ENCODE peak calls at places on chromosomes 7 and 10, in ten cellular contexts. One of them, this sample, is unnamed.

GRCh38 chr10:74610299-74610698 is 216.1 kb upstream of the KAT6B start:
- DNase-seq in prostate gland: no peak
- DNase-seq in activated naive CD4-positive, alpha-beta T cell treated with anti-CD3 and anti-CD28 coated beads, Interleukin-2, amount 10 ng/mL, durations not matched to agents 7 days and 5 days: no peak
- DNase-seq in CD4-positive, alpha-beta memory T cell: no peak
- DNase-seq in SK-N-DZ: no peak
- DNase-seq in stimulated activated CD8-positive, alpha-beta memory T cell treated with anti-CD3 and anti-CD28 coated beads, Interleukin-4, amount 100 ng/mL, for 1 hour: no peak
- DNase-seq in nephron progenitor cell: no peak
- DNase-seq in vagina: no peak
- DNase-seq in stimulated activated effector memory CD8-positive, alpha-beta T cell treated with anti-CD3 and anti-CD28 coated beads, Interleukin-12 subunit alpha, Interleukin-12 subunit beta, amount 100 ng/mL, for 72 hours: no peak
- DNase-seq in fibroblast of pulmonary artery: no peak
- DNase-seq in this sample: no peak

GRCh38 chr10:71089162-71089561 is 123.2 kb upstream of the UNC5B start:
- DNase-seq in SK-N-DZ: no peak
- DNase-seq in fibroblast of pulmonary artery: no peak
- DNase-seq in activated naive CD4-positive, alpha-beta T cell treated with anti-CD3 and anti-CD28 coated beads, Interleukin-2, amount 10 ng/mL, durations not matched to agents 7 days and 5 days: no peak
- DNase-seq in nephron progenitor cell: no peak
- DNase-seq in CD4-positive, alpha-beta memory T cell: no peak
- DNase-seq in stimulated activated effector memory CD8-positive, alpha-beta T cell treated with anti-CD3 and anti-CD28 coated beads, Interleukin-12 subunit alpha, Interleukin-12 subunit beta, amount 100 ng/mL, for 72 hours: no peak
- DNase-seq in prostate gland: peak
- DNase-seq in stimulated activated CD8-positive, alpha-beta memory T cell treated with anti-CD3 and anti-CD28 coated beads, Interleukin-4, amount 100 ng/mL, for 1 hour: no peak
- DNase-seq in vagina: peak
- DNase-seq in this sample: no peak

GRCh38 chr7:93245525-93246432 is 13.6 kb downstream of the VPS50 start:
- DNase-seq in CD4-positive, alpha-beta memory T cell: peak
- DNase-seq in SK-N-DZ: peak
- DNase-seq in fibroblast of pulmonary artery: peak
- DNase-seq in activated naive CD4-positive, alpha-beta T cell treated with anti-CD3 and anti-CD28 coated beads, Interleukin-2, amount 10 ng/mL, durations not matched to agents 7 days and 5 days: no peak
- DNase-seq in prostate gland: no peak
- DNase-seq in stimulated activated effector memory CD8-positive, alpha-beta T cell treated with anti-CD3 and anti-CD28 coated beads, Interleukin-12 subunit alpha, Interleukin-12 subunit beta, amount 100 ng/mL, for 72 hours: no peak
- DNase-seq in nephron progenitor cell: no peak
- DNase-seq in vagina: no peak
- DNase-seq in stimulated activated CD8-positive, alpha-beta memory T cell treated with anti-CD3 and anti-CD28 coated beads, Interleukin-4, amount 100 ng/mL, for 1 hour: no peak
- DNase-seq in this sample: peak

GRCh38 chr10:15046626-15047025 is 2.9 kb downstream of the OLAH start:
- DNase-seq in vagina: no peak
- DNase-seq in SK-N-DZ: no peak
- DNase-seq in activated naive CD4-positive, alpha-beta T cell treated with anti-CD3 and anti-CD28 coated beads, Interleukin-2, amount 10 ng/mL, durations not matched to agents 7 days and 5 days: no peak
- DNase-seq in stimulated activated CD8-positive, alpha-beta memory T cell treated with anti-CD3 and anti-CD28 coated beads, Interleukin-4, amount 100 ng/mL, for 1 hour: no peak
- DNase-seq in prostate gland: no peak
- DNase-seq in nephron progenitor cell: no peak
- DNase-seq in stimulated activated effector memory CD8-positive, alpha-beta T cell treated with anti-CD3 and anti-CD28 coated beads, Interleukin-12 subunit alpha, Interleukin-12 subunit beta, amount 100 ng/mL, for 72 hours: no peak
- DNase-seq in fibroblast of pulmonary artery: peak
- DNase-seq in CD4-positive, alpha-beta memory T cell: no peak
- DNase-seq in this sample: no peak

GRCh38 chr7:102891693-102892261 is 21.0 kb upstream of the LRRC17 start:
- DNase-seq in stimulated activated effector memory CD8-positive, alpha-beta T cell treated with anti-CD3 and anti-CD28 coated beads, Interleukin-12 subunit alpha, Interleukin-12 subunit beta, amount 100 ng/mL, for 72 hours: no peak
- DNase-seq in activated naive CD4-positive, alpha-beta T cell treated with anti-CD3 and anti-CD28 coated beads, Interleukin-2, amount 10 ng/mL, durations not matched to agents 7 days and 5 days: no peak
- DNase-seq in prostate gland: peak
- DNase-seq in SK-N-DZ: no peak
- DNase-seq in nephron progenitor cell: no peak
- DNase-seq in CD4-positive, alpha-beta memory T cell: no peak
- DNase-seq in vagina: no peak
- DNase-seq in fibroblast of pulmonary artery: peak
- DNase-seq in stimulated activated CD8-positive, alpha-beta memory T cell treated with anti-CD3 and anti-CD28 coated beads, Interleukin-4, amount 100 ng/mL, for 1 hour: no peak
- DNase-seq in this sample: peak

GRCh38 chr10:32408690-32409089 is 37.2 kb upstream of the CCDC7 start:
- DNase-seq in fibroblast of pulmonary artery: no peak
- DNase-seq in nephron progenitor cell: no peak
- DNase-seq in CD4-positive, alpha-beta memory T cell: no peak
- DNase-seq in vagina: no peak
- DNase-seq in prostate gland: no peak
- DNase-seq in stimulated activated CD8-positive, alpha-beta memory T cell treated with anti-CD3 and anti-CD28 coated beads, Interleukin-4, amount 100 ng/mL, for 1 hour: no peak
- DNase-seq in activated naive CD4-positive, alpha-beta T cell treated with anti-CD3 and anti-CD28 coated beads, Interleukin-2, amount 10 ng/mL, durations not matched to agents 7 days and 5 days: no peak
- DNase-seq in stimulated activated effector memory CD8-positive, alpha-beta T cell treated with anti-CD3 and anti-CD28 coated beads, Interleukin-12 subunit alpha, Interleukin-12 subunit beta, amount 100 ng/mL, for 72 hours: no peak
- DNase-seq in SK-N-DZ: no peak
- DNase-seq in this sample: no peak

GRCh38 chr10:101495324-101495925 is 92.6 kb downstream of the POLL start:
- DNase-seq in stimulated activated effector memory CD8-positive, alpha-beta T cell treated with anti-CD3 and anti-CD28 coated beads, Interleukin-12 subunit alpha, Interleukin-12 subunit beta, amount 100 ng/mL, for 72 hours: no peak
- DNase-seq in stimulated activated CD8-positive, alpha-beta memory T cell treated with anti-CD3 and anti-CD28 coated beads, Interleukin-4, amount 100 ng/mL, for 1 hour: no peak
- DNase-seq in prostate gland: no peak
- DNase-seq in SK-N-DZ: peak
- DNase-seq in fibroblast of pulmonary artery: peak
- DNase-seq in nephron progenitor cell: no peak
- DNase-seq in activated naive CD4-positive, alpha-beta T cell treated with anti-CD3 and anti-CD28 coated beads, Interleukin-2, amount 10 ng/mL, durations not matched to agents 7 days and 5 days: no peak
- DNase-seq in CD4-positive, alpha-beta memory T cell: no peak
- DNase-seq in vagina: no peak
- DNase-seq in this sample: peak

GRCh38 chr7:105304040-105304895 is 84.5 kb downstream of the SRPK2 start:
- DNase-seq in stimulated activated CD8-positive, alpha-beta memory T cell treated with anti-CD3 and anti-CD28 coated beads, Interleukin-4, amount 100 ng/mL, for 1 hour: no peak
- DNase-seq in nephron progenitor cell: no peak
- DNase-seq in stimulated activated effector memory CD8-positive, alpha-beta T cell treated with anti-CD3 and anti-CD28 coated beads, Interleukin-12 subunit alpha, Interleukin-12 subunit beta, amount 100 ng/mL, for 72 hours: no peak
- DNase-seq in fibroblast of pulmonary artery: peak
- DNase-seq in prostate gland: peak
- DNase-seq in activated naive CD4-positive, alpha-beta T cell treated with anti-CD3 and anti-CD28 coated beads, Interleukin-2, amount 10 ng/mL, durations not matched to agents 7 days and 5 days: no peak
- DNase-seq in CD4-positive, alpha-beta memory T cell: no peak
- DNase-seq in vagina: no peak
- DNase-seq in SK-N-DZ: no peak
- DNase-seq in this sample: peak

GRCh38 chr10:63862860-63863259 is 341.7 kb downstream of the REEP3 start:
- DNase-seq in activated naive CD4-positive, alpha-beta T cell treated with anti-CD3 and anti-CD28 coated beads, Interleukin-2, amount 10 ng/mL, durations not matched to agents 7 days and 5 days: no peak
- DNase-seq in stimulated activated effector memory CD8-positive, alpha-beta T cell treated with anti-CD3 and anti-CD28 coated beads, Interleukin-12 subunit alpha, Interleukin-12 subunit beta, amount 100 ng/mL, for 72 hours: no peak
- DNase-seq in CD4-positive, alpha-beta memory T cell: no peak
- DNase-seq in fibroblast of pulmonary artery: no peak
- DNase-seq in prostate gland: no peak
- DNase-seq in nephron progenitor cell: no peak
- DNase-seq in SK-N-DZ: no peak
- DNase-seq in stimulated activated CD8-positive, alpha-beta memory T cell treated with anti-CD3 and anti-CD28 coated beads, Interleukin-4, amount 100 ng/mL, for 1 hour: no peak
- DNase-seq in vagina: no peak
- DNase-seq in this sample: no peak

GRCh38 chr7:1236132-1236655 is 3.5 kb downstream of the UNCX start:
- DNase-seq in activated naive CD4-positive, alpha-beta T cell treated with anti-CD3 and anti-CD28 coated beads, Interleukin-2, amount 10 ng/mL, durations not matched to agents 7 days and 5 days: no peak
- DNase-seq in stimulated activated effector memory CD8-positive, alpha-beta T cell treated with anti-CD3 and anti-CD28 coated beads, Interleukin-12 subunit alpha, Interleukin-12 subunit beta, amount 100 ng/mL, for 72 hours: no peak
- DNase-seq in fibroblast of pulmonary artery: no peak
- DNase-seq in nephron progenitor cell: peak
- DNase-seq in CD4-positive, alpha-beta memory T cell: no peak
- DNase-seq in SK-N-DZ: no peak
- DNase-seq in stimulated activated CD8-positive, alpha-beta memory T cell treated with anti-CD3 and anti-CD28 coated beads, Interleukin-4, amount 100 ng/mL, for 1 hour: no peak
- DNase-seq in vagina: no peak
- DNase-seq in prostate gland: no peak
- DNase-seq in this sample: no peak

GRCh38 chr7:143384741-143385631 is 3.8 kb downstream of the ZYX start:
- DNase-seq in CD4-positive, alpha-beta memory T cell: no peak
- DNase-seq in stimulated activated CD8-positive, alpha-beta memory T cell treated with anti-CD3 and anti-CD28 coated beads, Interleukin-4, amount 100 ng/mL, for 1 hour: no peak
- DNase-seq in stimulated activated effector memory CD8-positive, alpha-beta T cell treated with anti-CD3 and anti-CD28 coated beads, Interleukin-12 subunit alpha, Interleukin-12 subunit beta, amount 100 ng/mL, for 72 hours: no peak
- DNase-seq in SK-N-DZ: no peak
- DNase-seq in prostate gland: no peak
- DNase-seq in activated naive CD4-positive, alpha-beta T cell treated with anti-CD3 and anti-CD28 coated beads, Interleukin-2, amount 10 ng/mL, durations not matched to agents 7 days and 5 days: no peak
- DNase-seq in fibroblast of pulmonary artery: peak
- DNase-seq in vagina: no peak
- DNase-seq in nephron progenitor cell: no peak
- DNase-seq in this sample: no peak

GRCh38 chr7:154912921-154913644 is 89.8 kb downstream of the PAXIP1 start:
- DNase-seq in stimulated activated CD8-positive, alpha-beta memory T cell treated with anti-CD3 and anti-CD28 coated beads, Interleukin-4, amount 100 ng/mL, for 1 hour: no peak
- DNase-seq in prostate gland: no peak
- DNase-seq in nephron progenitor cell: no peak
- DNase-seq in stimulated activated effector memory CD8-positive, alpha-beta T cell treated with anti-CD3 and anti-CD28 coated beads, Interleukin-12 subunit alpha, Interleukin-12 subunit beta, amount 100 ng/mL, for 72 hours: no peak
- DNase-seq in SK-N-DZ: no peak
- DNase-seq in activated naive CD4-positive, alpha-beta T cell treated with anti-CD3 and anti-CD28 coated beads, Interleukin-2, amount 10 ng/mL, durations not matched to agents 7 days and 5 days: no peak
- DNase-seq in fibroblast of pulmonary artery: no peak
- DNase-seq in CD4-positive, alpha-beta memory T cell: no peak
- DNase-seq in vagina: no peak
- DNase-seq in this sample: no peak

GRCh38 chr10:122204691-122205489 is 66.2 kb upstream of the BTBD16 start:
- DNase-seq in prostate gland: no peak
- DNase-seq in SK-N-DZ: no peak
- DNase-seq in fibroblast of pulmonary artery: no peak
- DNase-seq in stimulated activated CD8-positive, alpha-beta memory T cell treated with anti-CD3 and anti-CD28 coated beads, Interleukin-4, amount 100 ng/mL, for 1 hour: no peak
- DNase-seq in nephron progenitor cell: no peak
- DNase-seq in CD4-positive, alpha-beta memory T cell: no peak
- DNase-seq in activated naive CD4-positive, alpha-beta T cell treated with anti-CD3 and anti-CD28 coated beads, Interleukin-2, amount 10 ng/mL, durations not matched to agents 7 days and 5 days: no peak
- DNase-seq in stimulated activated effector memory CD8-positive, alpha-beta T cell treated with anti-CD3 and anti-CD28 coated beads, Interleukin-12 subunit alpha, Interleukin-12 subunit beta, amount 100 ng/mL, for 72 hours: no peak
- DNase-seq in vagina: no peak
- DNase-seq in this sample: no peak

GRCh38 chr10:6667679-6668270 is 87.7 kb upstream of the PRKCQ start:
- DNase-seq in stimulated activated CD8-positive, alpha-beta memory T cell treated with anti-CD3 and anti-CD28 coated beads, Interleukin-4, amount 100 ng/mL, for 1 hour: no peak
- DNase-seq in fibroblast of pulmonary artery: peak
- DNase-seq in activated naive CD4-positive, alpha-beta T cell treated with anti-CD3 and anti-CD28 coated beads, Interleukin-2, amount 10 ng/mL, durations not matched to agents 7 days and 5 days: peak
- DNase-seq in CD4-positive, alpha-beta memory T cell: peak
- DNase-seq in vagina: no peak
- DNase-seq in nephron progenitor cell: peak
- DNase-seq in SK-N-DZ: peak
- DNase-seq in stimulated activated effector memory CD8-positive, alpha-beta T cell treated with anti-CD3 and anti-CD28 coated beads, Interleukin-12 subunit alpha, Interleukin-12 subunit beta, amount 100 ng/mL, for 72 hours: no peak
- DNase-seq in prostate gland: no peak
- DNase-seq in this sample: peak

GRCh38 chr7:130062246-130062645 is 8.1 kb upstream of the KLHDC10 start:
- DNase-seq in CD4-positive, alpha-beta memory T cell: no peak
- DNase-seq in vagina: no peak
- DNase-seq in SK-N-DZ: no peak
- DNase-seq in stimulated activated effector memory CD8-positive, alpha-beta T cell treated with anti-CD3 and anti-CD28 coated beads, Interleukin-12 subunit alpha, Interleukin-12 subunit beta, amount 100 ng/mL, for 72 hours: no peak
- DNase-seq in activated naive CD4-positive, alpha-beta T cell treated with anti-CD3 and anti-CD28 coated beads, Interleukin-2, amount 10 ng/mL, durations not matched to agents 7 days and 5 days: no peak
- DNase-seq in fibroblast of pulmonary artery: no peak
- DNase-seq in prostate gland: no peak
- DNase-seq in nephron progenitor cell: no peak
- DNase-seq in stimulated activated CD8-positive, alpha-beta memory T cell treated with anti-CD3 and anti-CD28 coated beads, Interleukin-4, amount 100 ng/mL, for 1 hour: no peak
- DNase-seq in this sample: no peak

GRCh38 chr7:99012722-99013121 is 131.2 kb downstream of the SMURF1 start:
- DNase-seq in CD4-positive, alpha-beta memory T cell: no peak
- DNase-seq in vagina: peak
- DNase-seq in prostate gland: no peak
- DNase-seq in fibroblast of pulmonary artery: no peak
- DNase-seq in stimulated activated effector memory CD8-positive, alpha-beta T cell treated with anti-CD3 and anti-CD28 coated beads, Interleukin-12 subunit alpha, Interleukin-12 subunit beta, amount 100 ng/mL, for 72 hours: no peak
- DNase-seq in nephron progenitor cell: no peak
- DNase-seq in activated naive CD4-positive, alpha-beta T cell treated with anti-CD3 and anti-CD28 coated beads, Interleukin-2, amount 10 ng/mL, durations not matched to agents 7 days and 5 days: no peak
- DNase-seq in stimulated activated CD8-positive, alpha-beta memory T cell treated with anti-CD3 and anti-CD28 coated beads, Interleukin-4, amount 100 ng/mL, for 1 hour: no peak
- DNase-seq in SK-N-DZ: no peak
- DNase-seq in this sample: no peak

GRCh38 chr7:145360511-145361100 is 524.8 kb upstream of the TPK1 start:
- DNase-seq in SK-N-DZ: no peak
- DNase-seq in CD4-positive, alpha-beta memory T cell: no peak
- DNase-seq in vagina: no peak
- DNase-seq in nephron progenitor cell: no peak
- DNase-seq in prostate gland: no peak
- DNase-seq in activated naive CD4-positive, alpha-beta T cell treated with anti-CD3 and anti-CD28 coated beads, Interleukin-2, amount 10 ng/mL, durations not matched to agents 7 days and 5 days: no peak
- DNase-seq in stimulated activated CD8-positive, alpha-beta memory T cell treated with anti-CD3 and anti-CD28 coated beads, Interleukin-4, amount 100 ng/mL, for 1 hour: no peak
- DNase-seq in fibroblast of pulmonary artery: no peak
- DNase-seq in stimulated activated effector memory CD8-positive, alpha-beta T cell treated with anti-CD3 and anti-CD28 coated beads, Interleukin-12 subunit alpha, Interleukin-12 subunit beta, amount 100 ng/mL, for 72 hours: no peak
- DNase-seq in this sample: no peak

GRCh38 chr10:60846173-60846572 is 67.9 kb downstream of the CDK1 start:
- DNase-seq in fibroblast of pulmonary artery: peak
- DNase-seq in nephron progenitor cell: no peak
- DNase-seq in stimulated activated effector memory CD8-positive, alpha-beta T cell treated with anti-CD3 and anti-CD28 coated beads, Interleukin-12 subunit alpha, Interleukin-12 subunit beta, amount 100 ng/mL, for 72 hours: no peak
- DNase-seq in CD4-positive, alpha-beta memory T cell: no peak
- DNase-seq in stimulated activated CD8-positive, alpha-beta memory T cell treated with anti-CD3 and anti-CD28 coated beads, Interleukin-4, amount 100 ng/mL, for 1 hour: no peak
- DNase-seq in prostate gland: no peak
- DNase-seq in vagina: no peak
- DNase-seq in SK-N-DZ: no peak
- DNase-seq in activated naive CD4-positive, alpha-beta T cell treated with anti-CD3 and anti-CD28 coated beads, Interleukin-2, amount 10 ng/mL, durations not matched to agents 7 days and 5 days: no peak
- DNase-seq in this sample: peak

GRCh38 chr10:20627918-20628499 is 269.1 kb downstream of the NEBL start:
- DNase-seq in fibroblast of pulmonary artery: no peak
- DNase-seq in CD4-positive, alpha-beta memory T cell: no peak
- DNase-seq in prostate gland: no peak
- DNase-seq in vagina: no peak
- DNase-seq in stimulated activated effector memory CD8-positive, alpha-beta T cell treated with anti-CD3 and anti-CD28 coated beads, Interleukin-12 subunit alpha, Interleukin-12 subunit beta, amount 100 ng/mL, for 72 hours: no peak
- DNase-seq in activated naive CD4-positive, alpha-beta T cell treated with anti-CD3 and anti-CD28 coated beads, Interleukin-2, amount 10 ng/mL, durations not matched to agents 7 days and 5 days: no peak
- DNase-seq in stimulated activated CD8-positive, alpha-beta memory T cell treated with anti-CD3 and anti-CD28 coated beads, Interleukin-4, amount 100 ng/mL, for 1 hour: no peak
- DNase-seq in nephron progenitor cell: no peak
- DNase-seq in SK-N-DZ: no peak
- DNase-seq in this sample: no peak

GRCh38 chr7:101905203-101905865 is 87.9 kb downstream of the CUX1 start:
- DNase-seq in stimulated activated CD8-positive, alpha-beta memory T cell treated with anti-CD3 and anti-CD28 coated beads, Interleukin-4, amount 100 ng/mL, for 1 hour: no peak
- DNase-seq in fibroblast of pulmonary artery: no peak
- DNase-seq in vagina: no peak
- DNase-seq in CD4-positive, alpha-beta memory T cell: no peak
- DNase-seq in stimulated activated effector memory CD8-positive, alpha-beta T cell treated with anti-CD3 and anti-CD28 coated beads, Interleukin-12 subunit alpha, Interleukin-12 subunit beta, amount 100 ng/mL, for 72 hours: no peak
- DNase-seq in activated naive CD4-positive, alpha-beta T cell treated with anti-CD3 and anti-CD28 coated beads, Interleukin-2, amount 10 ng/mL, durations not matched to agents 7 days and 5 days: no peak
- DNase-seq in nephron progenitor cell: no peak
- DNase-seq in prostate gland: no peak
- DNase-seq in SK-N-DZ: no peak
- DNase-seq in this sample: no peak

GRCh38 chr10:43393606-43394360 is 15.2 kb downstream of the HNRNPF start:
- DNase-seq in nephron progenitor cell: no peak
- DNase-seq in CD4-positive, alpha-beta memory T cell: no peak
- DNase-seq in fibroblast of pulmonary artery: no peak
- DNase-seq in stimulated activated CD8-positive, alpha-beta memory T cell treated with anti-CD3 and anti-CD28 coated beads, Interleukin-4, amount 100 ng/mL, for 1 hour: no peak
- DNase-seq in activated naive CD4-positive, alpha-beta T cell treated with anti-CD3 and anti-CD28 coated beads, Interleukin-2, amount 10 ng/mL, durations not matched to agents 7 days and 5 days: no peak
- DNase-seq in vagina: no peak
- DNase-seq in stimulated activated effector memory CD8-positive, alpha-beta T cell treated with anti-CD3 and anti-CD28 coated beads, Interleukin-12 subunit alpha, Interleukin-12 subunit beta, amount 100 ng/mL, for 72 hours: no peak
- DNase-seq in prostate gland: no peak
- DNase-seq in SK-N-DZ: no peak
- DNase-seq in this sample: no peak

GRCh38 chr7:117673839-117674238 is 194.0 kb downstream of the CFTR start:
- DNase-seq in nephron progenitor cell: no peak
- DNase-seq in prostate gland: peak
- DNase-seq in SK-N-DZ: no peak
- DNase-seq in activated naive CD4-positive, alpha-beta T cell treated with anti-CD3 and anti-CD28 coated beads, Interleukin-2, amount 10 ng/mL, durations not matched to agents 7 days and 5 days: no peak
- DNase-seq in stimulated activated effector memory CD8-positive, alpha-beta T cell treated with anti-CD3 and anti-CD28 coated beads, Interleukin-12 subunit alpha, Interleukin-12 subunit beta, amount 100 ng/mL, for 72 hours: no peak
- DNase-seq in vagina: no peak
- DNase-seq in CD4-positive, alpha-beta memory T cell: no peak
- DNase-seq in stimulated activated CD8-positive, alpha-beta memory T cell treated with anti-CD3 and anti-CD28 coated beads, Interleukin-4, amount 100 ng/mL, for 1 hour: no peak
- DNase-seq in fibroblast of pulmonary artery: peak
- DNase-seq in this sample: peak

GRCh38 chr10:21750424-21750823 is 216.4 kb downstream of the MLLT10 start:
- DNase-seq in CD4-positive, alpha-beta memory T cell: no peak
- DNase-seq in prostate gland: no peak
- DNase-seq in activated naive CD4-positive, alpha-beta T cell treated with anti-CD3 and anti-CD28 coated beads, Interleukin-2, amount 10 ng/mL, durations not matched to agents 7 days and 5 days: no peak
- DNase-seq in fibroblast of pulmonary artery: no peak
- DNase-seq in nephron progenitor cell: no peak
- DNase-seq in stimulated activated CD8-positive, alpha-beta memory T cell treated with anti-CD3 and anti-CD28 coated beads, Interleukin-4, amount 100 ng/mL, for 1 hour: no peak
- DNase-seq in stimulated activated effector memory CD8-positive, alpha-beta T cell treated with anti-CD3 and anti-CD28 coated beads, Interleukin-12 subunit alpha, Interleukin-12 subunit beta, amount 100 ng/mL, for 72 hours: no peak
- DNase-seq in vagina: no peak
- DNase-seq in SK-N-DZ: no peak
- DNase-seq in this sample: no peak

GRCh38 chr10:58653139-58653538 is 140.5 kb downstream of the BICC1 start:
- DNase-seq in stimulated activated CD8-positive, alpha-beta memory T cell treated with anti-CD3 and anti-CD28 coated beads, Interleukin-4, amount 100 ng/mL, for 1 hour: no peak
- DNase-seq in vagina: no peak
- DNase-seq in fibroblast of pulmonary artery: peak
- DNase-seq in prostate gland: no peak
- DNase-seq in CD4-positive, alpha-beta memory T cell: no peak
- DNase-seq in SK-N-DZ: no peak
- DNase-seq in activated naive CD4-positive, alpha-beta T cell treated with anti-CD3 and anti-CD28 coated beads, Interleukin-2, amount 10 ng/mL, durations not matched to agents 7 days and 5 days: no peak
- DNase-seq in stimulated activated effector memory CD8-positive, alpha-beta T cell treated with anti-CD3 and anti-CD28 coated beads, Interleukin-12 subunit alpha, Interleukin-12 subunit beta, amount 100 ng/mL, for 72 hours: no peak
- DNase-seq in nephron progenitor cell: no peak
- DNase-seq in this sample: no peak

GRCh38 chr10:74542077-74542476 is 284.3 kb upstream of the KAT6B start:
- DNase-seq in activated naive CD4-positive, alpha-beta T cell treated with anti-CD3 and anti-CD28 coated beads, Interleukin-2, amount 10 ng/mL, durations not matched to agents 7 days and 5 days: no peak
- DNase-seq in SK-N-DZ: no peak
- DNase-seq in prostate gland: no peak
- DNase-seq in CD4-positive, alpha-beta memory T cell: no peak
- DNase-seq in fibroblast of pulmonary artery: peak
- DNase-seq in vagina: no peak
- DNase-seq in stimulated activated CD8-positive, alpha-beta memory T cell treated with anti-CD3 and anti-CD28 coated beads, Interleukin-4, amount 100 ng/mL, for 1 hour: no peak
- DNase-seq in stimulated activated effector memory CD8-positive, alpha-beta T cell treated with anti-CD3 and anti-CD28 coated beads, Interleukin-12 subunit alpha, Interleukin-12 subunit beta, amount 100 ng/mL, for 72 hours: no peak
- DNase-seq in nephron progenitor cell: no peak
- DNase-seq in this sample: peak

GRCh38 chr7:3589756-3590155 is 288.7 kb downstream of the SDK1 start:
- DNase-seq in SK-N-DZ: no peak
- DNase-seq in prostate gland: no peak
- DNase-seq in stimulated activated effector memory CD8-positive, alpha-beta T cell treated with anti-CD3 and anti-CD28 coated beads, Interleukin-12 subunit alpha, Interleukin-12 subunit beta, amount 100 ng/mL, for 72 hours: no peak
- DNase-seq in nephron progenitor cell: no peak
- DNase-seq in vagina: no peak
- DNase-seq in activated naive CD4-positive, alpha-beta T cell treated with anti-CD3 and anti-CD28 coated beads, Interleukin-2, amount 10 ng/mL, durations not matched to agents 7 days and 5 days: no peak
- DNase-seq in stimulated activated CD8-positive, alpha-beta memory T cell treated with anti-CD3 and anti-CD28 coated beads, Interleukin-4, amount 100 ng/mL, for 1 hour: no peak
- DNase-seq in CD4-positive, alpha-beta memory T cell: no peak
- DNase-seq in fibroblast of pulmonary artery: no peak
- DNase-seq in this sample: no peak

GRCh38 chr7:46032936-46033335 is 111.9 kb upstream of the IGFBP3 start:
- DNase-seq in nephron progenitor cell: no peak
- DNase-seq in SK-N-DZ: no peak
- DNase-seq in stimulated activated effector memory CD8-positive, alpha-beta T cell treated with anti-CD3 and anti-CD28 coated beads, Interleukin-12 subunit alpha, Interleukin-12 subunit beta, amount 100 ng/mL, for 72 hours: no peak
- DNase-seq in fibroblast of pulmonary artery: no peak
- DNase-seq in stimulated activated CD8-positive, alpha-beta memory T cell treated with anti-CD3 and anti-CD28 coated beads, Interleukin-4, amount 100 ng/mL, for 1 hour: no peak
- DNase-seq in CD4-positive, alpha-beta memory T cell: no peak
- DNase-seq in prostate gland: no peak
- DNase-seq in vagina: no peak
- DNase-seq in activated naive CD4-positive, alpha-beta T cell treated with anti-CD3 and anti-CD28 coated beads, Interleukin-2, amount 10 ng/mL, durations not matched to agents 7 days and 5 days: no peak
- DNase-seq in this sample: no peak

GRCh38 chr7:70726951-70727378 is 405.0 kb upstream of the GALNT17 start:
- DNase-seq in vagina: no peak
- DNase-seq in SK-N-DZ: no peak
- DNase-seq in prostate gland: peak
- DNase-seq in fibroblast of pulmonary artery: no peak
- DNase-seq in stimulated activated CD8-positive, alpha-beta memory T cell treated with anti-CD3 and anti-CD28 coated beads, Interleukin-4, amount 100 ng/mL, for 1 hour: no peak
- DNase-seq in nephron progenitor cell: no peak
- DNase-seq in activated naive CD4-positive, alpha-beta T cell treated with anti-CD3 and anti-CD28 coated beads, Interleukin-2, amount 10 ng/mL, durations not matched to agents 7 days and 5 days: no peak
- DNase-seq in stimulated activated effector memory CD8-positive, alpha-beta T cell treated with anti-CD3 and anti-CD28 coated beads, Interleukin-12 subunit alpha, Interleukin-12 subunit beta, amount 100 ng/mL, for 72 hours: no peak
- DNase-seq in CD4-positive, alpha-beta memory T cell: no peak
- DNase-seq in this sample: no peak